ENCODE peak calls at places on chromosomes 13 and 19, in five cellular contexts. One of them, this sample, is unnamed. For H3K27me3, the result is how much of the 10 kb centered on the place peaks cover.

GRCh38 chr13:114097893-114098688 is 34.3 kb downstream of the RASA3 start:
- DNase-seq in endodermal cell: peak
- DNase-seq in PC-3: no peak
- DNase-seq in colonic mucosa: no peak
- DNase-seq in breast epithelium: no peak
- DNase-seq in this sample: no peak

GRCh38 chr13:106156468-106156867 is 379.0 kb downstream of the EFNB2 start:
- DNase-seq in endodermal cell: no peak
- DNase-seq in PC-3: peak
- DNase-seq in colonic mucosa: no peak
- DNase-seq in breast epithelium: no peak
- DNase-seq in this sample: no peak

GRCh38 chr19:38665950-38666661 is 18.7 kb downstream of the ACTN4 start:
- DNase-seq in endodermal cell: peak
- DNase-seq in PC-3: peak
- DNase-seq in colonic mucosa: no peak
- DNase-seq in breast epithelium: peak
- DNase-seq in this sample: no peak

GRCh38 chr13:51613535-51613934 is 29.3 kb downstream of the WDFY2 start:
- DNase-seq in endodermal cell: no peak
- DNase-seq in PC-3: no peak
- DNase-seq in colonic mucosa: no peak
- DNase-seq in breast epithelium: no peak
- DNase-seq in this sample: no peak

GRCh38 chr13:29693297-29693945 is 97.9 kb upstream of the SLC7A1 start:
- DNase-seq in endodermal cell: no peak
- DNase-seq in PC-3: no peak
- DNase-seq in colonic mucosa: peak
- DNase-seq in breast epithelium: peak
- DNase-seq in this sample: no peak

GRCh38 chr19:18657590-18658365 is 20.9 kb downstream of the KLHL26 start:
- DNase-seq in endodermal cell: peak
- DNase-seq in PC-3: no peak
- DNase-seq in colonic mucosa: no peak
- DNase-seq in breast epithelium: no peak
- DNase-seq in this sample: no peak

GRCh38 chr13:64073203-64073602 is 2657.6 kb upstream of the PCDH20 start:
- DNase-seq in endodermal cell: no peak
- DNase-seq in PC-3: no peak
- DNase-seq in colonic mucosa: no peak
- DNase-seq in breast epithelium: no peak
- DNase-seq in this sample: no peak

GRCh38 chr19:6227156-6227940 is 52.4 kb downstream of the MLLT1 start:
- DNase-seq in endodermal cell: no peak
- DNase-seq in PC-3: no peak
- DNase-seq in colonic mucosa: no peak
- DNase-seq in breast epithelium: no peak
- DNase-seq in this sample: no peak

GRCh38 chr19:4638828-4639530 is at the start of gene TNFAIP8L1:
- DNase-seq in endodermal cell: peak
- DNase-seq in PC-3: peak
- DNase-seq in colonic mucosa: peak
- DNase-seq in breast epithelium: peak
- DNase-seq in this sample: peak

GRCh38 chr19:18433735-18434398 is 4.1 kb downstream of the ISYNA1 start:
- DNase-seq in endodermal cell: peak
- DNase-seq in PC-3: no peak
- DNase-seq in colonic mucosa: no peak
- DNase-seq in breast epithelium: no peak
- DNase-seq in this sample: no peak

GRCh38 chr19:15575406-15575805 is 39.6 kb upstream of the CYP4F8 start:
- DNase-seq in endodermal cell: no peak
- DNase-seq in PC-3: no peak
- DNase-seq in colonic mucosa: no peak
- DNase-seq in breast epithelium: no peak
- DNase-seq in this sample: no peak

GRCh38 chr13:111919286-111919685 is 147.7 kb upstream of the SOX1 start:
- DNase-seq in endodermal cell: peak
- DNase-seq in PC-3: no peak
- DNase-seq in colonic mucosa: no peak
- DNase-seq in breast epithelium: no peak
- DNase-seq in this sample: no peak

GRCh38 chr19:3375221-3376088 is 9.1 kb downstream of the NFIC start:
- DNase-seq in endodermal cell: peak
- DNase-seq in PC-3: no peak
- DNase-seq in colonic mucosa: peak
- DNase-seq in breast epithelium: peak
- DNase-seq in this sample: no peak

GRCh38 chr19:5618591-5618990 is 4.0 kb downstream of the SAFB2 start:
- DNase-seq in endodermal cell: no peak
- DNase-seq in PC-3: no peak
- DNase-seq in colonic mucosa: no peak
- DNase-seq in breast epithelium: no peak
- DNase-seq in this sample: no peak

GRCh38 chr13:88103824-88104223 is 432.7 kb downstream of the SLITRK5 start:
- DNase-seq in endodermal cell: no peak
- DNase-seq in PC-3: no peak
- DNase-seq in colonic mucosa: no peak
- DNase-seq in breast epithelium: no peak
- DNase-seq in this sample: no peak

GRCh38 chr19:37217855-37218591 is at the start of gene ZNF383:
- DNase-seq in endodermal cell: peak
- DNase-seq in PC-3: peak
- DNase-seq in colonic mucosa: peak
- DNase-seq in breast epithelium: peak
- DNase-seq in this sample: peak

GRCh38 chr19:29487432-29487831 is 38.4 kb upstream of the VSTM2B start:
- DNase-seq in endodermal cell: peak
- DNase-seq in PC-3: no peak
- DNase-seq in colonic mucosa: no peak
- DNase-seq in breast epithelium: no peak
- DNase-seq in this sample: no peak

GRCh38 chr13:33556828-33557227 is 261.1 kb upstream of the RFC3 start:
- DNase-seq in endodermal cell: no peak
- DNase-seq in PC-3: peak
- DNase-seq in colonic mucosa: no peak
- DNase-seq in breast epithelium: no peak
- DNase-seq in this sample: no peak

GRCh38 chr13:29621401-29621800 is 25.9 kb upstream of the SLC7A1 start:
- DNase-seq in endodermal cell: no peak
- DNase-seq in PC-3: no peak
- DNase-seq in colonic mucosa: no peak
- DNase-seq in breast epithelium: no peak
- DNase-seq in this sample: no peak

GRCh38 chr19:3324405-3324856 is 42.0 kb upstream of the NFIC start:
- DNase-seq in endodermal cell: peak
- DNase-seq in PC-3: peak
- DNase-seq in colonic mucosa: peak
- DNase-seq in breast epithelium: no peak
- DNase-seq in this sample: peak

GRCh38 chr13:48244159-48244558 is 11.2 kb downstream of the ITM2B start:
- DNase-seq in endodermal cell: no peak
- DNase-seq in PC-3: no peak
- DNase-seq in colonic mucosa: no peak
- DNase-seq in breast epithelium: no peak
- DNase-seq in this sample: no peak

GRCh38 chr13:94967183-94968039 is 255.1 kb upstream of the SOX21 start:
- DNase-seq in endodermal cell: peak
- DNase-seq in PC-3: peak
- DNase-seq in colonic mucosa: no peak
- DNase-seq in breast epithelium: no peak
- DNase-seq in this sample: no peak

GRCh38 chr19:47428177-47428894 is 9.0 kb upstream of the MEIS3 start:
- DNase-seq in endodermal cell: peak
- DNase-seq in PC-3: peak
- DNase-seq in colonic mucosa: peak
- DNase-seq in breast epithelium: peak
- DNase-seq in this sample: peak

GRCh38 chr19:36819130-36819630 is 19.0 kb downstream of the ZNF790 start:
- DNase-seq in endodermal cell: no peak
- DNase-seq in PC-3: no peak
- DNase-seq in colonic mucosa: no peak
- DNase-seq in breast epithelium: no peak
- DNase-seq in this sample: no peak

GRCh38 chr19:57572415-57572947 is 6.2 kb downstream of the ZNF416 start:
- DNase-seq in endodermal cell: no peak
- DNase-seq in PC-3: no peak
- DNase-seq in colonic mucosa: no peak
- DNase-seq in breast epithelium: no peak
- DNase-seq in this sample: no peak

GRCh38 chr13:108495686-108496363 is 133.6 kb upstream of the MYO16 start:
- DNase-seq in endodermal cell: peak
- DNase-seq in PC-3: no peak
- DNase-seq in colonic mucosa: no peak
- DNase-seq in breast epithelium: no peak
- DNase-seq in this sample: no peak

GRCh38 chr13:108496364-108497215 is 132.8 kb upstream of the MYO16 start:
- DNase-seq in endodermal cell: peak
- DNase-seq in PC-3: no peak
- DNase-seq in colonic mucosa: no peak
- DNase-seq in breast epithelium: no peak
- DNase-seq in this sample: no peak

GRCh38 chr13:108494991-108495661 is 134.3 kb upstream of the MYO16 start:
- DNase-seq in endodermal cell: peak
- DNase-seq in PC-3: no peak
- DNase-seq in colonic mucosa: no peak
- DNase-seq in breast epithelium: no peak
- DNase-seq in this sample: no peak
- H3K27me3 ChIP-seq in endodermal cell: half or more
- H3K27me3 ChIP-seq in PC-3: under half
- H3K27me3 ChIP-seq in colonic mucosa: under half
- H3K27me3 ChIP-seq in breast epithelium: under half
- H3K27me3 ChIP-seq in this sample: under half

DNA sequence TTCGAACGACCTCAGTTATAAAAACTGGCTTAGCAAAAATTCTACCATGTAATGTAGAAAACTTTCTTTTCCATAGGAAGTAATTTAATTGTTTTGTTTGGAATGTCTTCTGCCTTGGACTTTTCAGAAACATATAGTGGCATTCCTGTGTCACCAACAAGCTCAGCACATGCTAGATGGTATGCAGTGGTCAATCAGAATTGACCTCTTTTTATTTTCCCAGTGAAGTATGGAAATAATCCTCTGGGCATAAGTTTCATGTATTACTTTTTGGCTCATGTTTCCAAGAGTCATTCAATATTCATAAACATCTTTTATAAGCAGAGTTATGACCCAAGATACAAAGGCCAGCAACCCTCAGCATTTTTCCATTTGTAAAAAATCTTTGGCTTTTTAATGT is 33.6 kb downstream of the NALCN start:
- DNase-seq in endodermal cell: no peak
- DNase-seq in PC-3: no peak
- DNase-seq in colonic mucosa: no peak
- DNase-seq in breast epithelium: no peak
- DNase-seq in this sample: no peak
- H3K27me3 ChIP-seq in endodermal cell: under half
- H3K27me3 ChIP-seq in PC-3: under half
- H3K27me3 ChIP-seq in colonic mucosa: under half
- H3K27me3 ChIP-seq in breast epithelium: under half
- H3K27me3 ChIP-seq in this sample: under half

GRCh38 chr13:110308377-110309158 is 1.5 kb downstream of the COL4A2 start:
- DNase-seq in endodermal cell: peak
- DNase-seq in PC-3: peak
- DNase-seq in colonic mucosa: peak
- DNase-seq in breast epithelium: peak
- DNase-seq in this sample: no peak

GRCh38 chr13:110306340-110306959 is 507 bp downstream of the COL4A1 start:
- DNase-seq in endodermal cell: peak
- DNase-seq in PC-3: no peak
- DNase-seq in colonic mucosa: no peak
- DNase-seq in breast epithelium: no peak
- DNase-seq in this sample: no peak

GRCh38 chr13:110305949-110306339 is 1.0 kb downstream of the COL4A1 start:
- DNase-seq in endodermal cell: peak
- DNase-seq in PC-3: peak
- DNase-seq in colonic mucosa: no peak
- DNase-seq in breast epithelium: no peak
- DNase-seq in this sample: no peak

GRCh38 chr13:110307697-110308376 is 753 bp downstream of the COL4A2 start:
- DNase-seq in endodermal cell: peak
- DNase-seq in PC-3: no peak
- DNase-seq in colonic mucosa: no peak
- DNase-seq in breast epithelium: peak
- DNase-seq in this sample: no peak

DNA sequence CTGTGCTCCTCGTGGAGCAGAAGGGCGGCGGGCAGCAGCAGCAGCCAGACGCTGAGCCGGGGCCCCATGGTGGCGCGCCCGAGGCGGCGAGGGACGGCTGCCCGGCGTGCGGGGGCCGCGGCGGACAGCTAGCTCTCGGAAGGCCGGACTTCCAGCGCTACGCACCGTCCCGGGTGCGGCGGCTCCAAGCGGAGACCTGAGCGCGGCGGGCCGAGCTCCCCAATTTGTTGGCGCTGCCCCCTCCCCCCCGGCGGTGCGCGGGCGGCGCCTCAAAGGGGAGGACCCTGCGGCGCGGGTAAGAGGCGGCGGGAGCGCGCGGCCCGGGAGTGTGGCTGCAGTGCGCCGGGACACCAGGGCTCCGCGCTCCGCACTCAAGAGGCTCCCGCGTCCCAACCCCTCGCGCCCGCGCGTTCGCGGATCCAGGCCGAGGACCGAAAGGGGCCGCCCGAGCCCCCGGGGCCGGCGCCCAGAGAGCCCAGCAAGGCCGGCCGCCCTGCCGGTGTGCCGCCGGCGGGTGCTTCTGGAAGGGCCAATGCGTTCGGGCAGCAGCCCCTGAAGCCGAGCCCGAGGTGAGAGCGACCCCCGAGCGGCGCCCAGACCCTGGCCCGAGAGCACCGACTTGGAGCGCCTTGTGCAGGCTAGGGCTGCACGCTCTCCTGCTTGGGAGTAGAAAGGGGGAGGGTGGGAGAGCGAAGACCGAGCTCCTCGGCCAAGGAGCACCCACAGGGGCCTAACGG is at the start of the genes COL4A1 and COL4A2:
- DNase-seq in endodermal cell: peak
- DNase-seq in PC-3: peak
- DNase-seq in colonic mucosa: peak
- DNase-seq in breast epithelium: peak
- DNase-seq in this sample: no peak
- H3K27me3 ChIP-seq in endodermal cell: under half
- H3K27me3 ChIP-seq in PC-3: under half
- H3K27me3 ChIP-seq in colonic mucosa: under half
- H3K27me3 ChIP-seq in breast epithelium: under half
- H3K27me3 ChIP-seq in this sample: under half

GRCh38 chr13:27979001-27979643 is 9.4 kb downstream of the URAD start:
- DNase-seq in endodermal cell: peak
- DNase-seq in PC-3: no peak
- DNase-seq in colonic mucosa: peak
- DNase-seq in breast epithelium: no peak
- DNase-seq in this sample: no peak

GRCh38 chr13:27982361-27982760 is 6.1 kb downstream of the URAD start:
- DNase-seq in endodermal cell: no peak
- DNase-seq in PC-3: no peak
- DNase-seq in colonic mucosa: no peak
- DNase-seq in breast epithelium: no peak
- DNase-seq in this sample: no peak

GRCh38 chr13:27979765-27980279 is 8.7 kb downstream of the URAD start:
- DNase-seq in endodermal cell: no peak
- DNase-seq in PC-3: no peak
- DNase-seq in colonic mucosa: no peak
- DNase-seq in breast epithelium: no peak
- DNase-seq in this sample: no peak

GRCh38 chr13:27981006-27981708 is 7.3 kb downstream of the URAD start:
- DNase-seq in endodermal cell: no peak
- DNase-seq in PC-3: no peak
- DNase-seq in colonic mucosa: no peak
- DNase-seq in breast epithelium: no peak
- DNase-seq in this sample: no peak

GRCh38 chr13:27980280-27980998 is 8.1 kb downstream of the URAD start:
- DNase-seq in endodermal cell: peak
- DNase-seq in PC-3: no peak
- DNase-seq in colonic mucosa: peak
- DNase-seq in breast epithelium: no peak
- DNase-seq in this sample: no peak
- H3K27me3 ChIP-seq in endodermal cell: half or more
- H3K27me3 ChIP-seq in PC-3: under half
- H3K27me3 ChIP-seq in colonic mucosa: under half
- H3K27me3 ChIP-seq in breast epithelium: half or more
- H3K27me3 ChIP-seq in this sample: under half